ENCODE peak calls at places on chromosome 20, in four cellular contexts. K is EL, V is T-helper 17 cell, O is left ventricle myocardium superior. I is an unnamed sample.

GRCh38 chr20:50584687-50585086 is 74.5 kb downstream of the PTPN1 start:
- DNase-seq in K (no peak), O (peak; percentile 3), V (no peak), I (no peak)

GRCh38 chr20:62272200-62272599 is 30.6 kb upstream of the ADRM1 start:
- DNase-seq in V (no peak), K (no peak), O (no peak), I (no peak)

GRCh38 chr20:2006452-2007381 is 12.9 kb upstream of the PDYN start:
- DNase-seq in V (no peak), O (no peak), K (peak; percentile 60), I (no peak)

GRCh38 chr20:9483131-9483530 is 31.3 kb upstream of the LAMP5 start:
- DNase-seq in K (no peak), O (no peak), V (no peak), I (no peak)

GRCh38 chr20:50312682-50313187 is 122.1 kb downstream of the CEBPB start:
- DNase-seq in V (no peak), O (peak; percentile 79), K (peak; percentile 92), I (peak; percentile 92)

GRCh38 chr20:41081276-41081814 is 52.7 kb downstream of the TOP1 start:
- DNase-seq in V (no peak), O (no peak), K (no peak), I (no peak)

GRCh38 chr20:4585104-4585753 is 136.5 kb upstream of the PRND start:
- DNase-seq in O (no peak), K (peak; percentile 61), V (no peak), I (no peak)

GRCh38 chr20:38542994-38543906 is 37.7 kb upstream of the ADIG start:
- DNase-seq in V (no peak), K (no peak), O (no peak), I (no peak)

GRCh38 chr20:63044605-63045004 is 37.8 kb upstream of the BHLHE23 start:
- DNase-seq in K (no peak), V (no peak), O (peak; percentile 25), I (no peak)

GRCh38 chr20:17938889-17939619 is 29.5 kb downstream of the SNX5 start:
- DNase-seq in O (peak; percentile 76), K (peak; percentile 62), V (peak; percentile 32), I (peak; percentile 81)

GRCh38 chr20:50980851-50981713 is 22.5 kb downstream of the MOCS3 start:
- DNase-seq in K (peak; percentile 78), O (no peak), V (peak; percentile 27), I (peak; percentile 52)

GRCh38 chr20:15220778-15221565 is 883.6 kb upstream of the FLRT3 start:
- DNase-seq in K (peak; percentile 26), O (no peak), V (no peak), I (no peak)

GRCh38 chr20:23419995-23420901 is 1.0 kb downstream of the NAPB start:
- DNase-seq in V (peak; percentile 38), O (peak; percentile 63), K (peak; percentile 71), I (peak; percentile 78)

GRCh38 chr20:62303327-62304226 is 780 bp downstream of the ADRM1 start:
- DNase-seq in K (peak; percentile 36), V (no peak), O (peak; percentile 52), I (peak; percentile 74)

GRCh38 chr20:3165473-3166337 is 6.0 kb upstream of the FASTKD5 start:
- DNase-seq in O (peak; percentile 84), K (no peak), V (no peak), I (peak; percentile 87)

GRCh38 chr20:63236116-63236837 is 572 bp downstream of the BIRC7 start:
- DNase-seq in V (no peak), K (no peak), O (no peak), I (peak; percentile 51)

GRCh38 chr20:32969356-32970114 is 34.7 kb downstream of the SUN5 start:
- DNase-seq in O (no peak), K (no peak), V (no peak), I (no peak)

GRCh38 chr20:7691647-7692046 is 248.6 kb downstream of the HAO1 start:
- DNase-seq in K (no peak), V (no peak), O (no peak), I (no peak)

GRCh38 chr20:18527339-18527738 is 19.6 kb downstream of the SEC23B start:
- DNase-seq in V (no peak), O (no peak), K (no peak), I (no peak)

GRCh38 chr20:57749131-57749690 is 39.4 kb upstream of the PMEPA1 start:
- DNase-seq in V (no peak), O (no peak), K (no peak), I (no peak)

GRCh38 chr20:59644371-59644939 is 40.1 kb downstream of the PHACTR3 start:
- DNase-seq in V (no peak), K (no peak), O (no peak), I (no peak)

GRCh38 chr20:59624401-59624800 is 20.1 kb downstream of the PHACTR3 start:
- DNase-seq in V (no peak), O (no peak), K (no peak), I (no peak)

GRCh38 chr20:51037499-51038110 is 14.7 kb upstream of the KCNG1 start:
- DNase-seq in O (no peak), V (no peak), K (no peak), I (no peak)

GRCh38 chr20:10074513-10074912 is 39.7 kb downstream of the ANKEF1 start:
- DNase-seq in K (peak; percentile 91), O (peak; percentile 29), V (no peak), I (peak; percentile 42)

GRCh38 chr20:62492711-62493110 is 16.9 kb upstream of the GATA5 start:
- DNase-seq in V (no peak), O (no peak), K (no peak), I (no peak)

GRCh38 chr20:32481311-32482103 is 103.6 kb downstream of the NOL4L start:
- DNase-seq in O (peak; percentile 50), V (no peak), K (no peak), I (no peak)